ENCODE peak calls at places on chromosome 17, in six cellular contexts. Y, I, R, N, Q and X are unnamed samples.

GRCh38 chr17:64507418-64507766 is 615 bp downstream of the CEP95 start:
- DNase-seq in Y (no peak), I (peak; percentile 77), R (peak; percentile 58), N (peak; percentile 15), Q (no peak), X (peak; percentile 58)

GRCh38 chr17:73011016-73011486 is 81.4 kb downstream of the SLC39A11 start:
- DNase-seq in Y (no peak), I (no peak), R (no peak), N (no peak), Q (no peak), X (no peak)

GRCh38 chr17:38605230-38605851 is 411 bp downstream of the SRCIN1 start:
- DNase-seq in Y (no peak), I (no peak), R (no peak), N (no peak), Q (no peak), X (no peak)

GRCh38 chr17:2171725-2172446 is 117.0 kb downstream of the HIC1 start:
- DNase-seq in Y (no peak), I (peak; percentile 99), R (no peak), N (peak; percentile 84), Q (peak; percentile 74), X (no peak)

GRCh38 chr17:48915459-48916282 is 7.5 kb downstream of the UBE2Z start:
- DNase-seq in Y (no peak), I (peak; percentile 85), R (peak; percentile 76), N (no peak), Q (peak; percentile 31), X (peak; percentile 79)

GRCh38 chr17:66458782-66459181 is 156.4 kb downstream of the PRKCA start:
- DNase-seq in Y (no peak), I (no peak), R (no peak), N (no peak), Q (no peak), X (no peak)

GRCh38 chr17:39624313-39624712 is 2.4 kb upstream of the PPP1R1B start:
- DNase-seq in Y (no peak), I (no peak), R (no peak), N (no peak), Q (no peak), X (no peak)

GRCh38 chr17:42554250-42555121 is 1.8 kb downstream of the HSD17B1 start:
- DNase-seq in Y (peak; percentile 73), I (peak; percentile 84), R (peak; percentile 90), N (peak; percentile 78), Q (peak; percentile 88), X (peak; percentile 90)

GRCh38 chr17:27421111-27421510 is 35.1 kb upstream of the KSR1 start:
- DNase-seq in Y (no peak), I (no peak), R (no peak), N (no peak), Q (no peak), X (no peak)

GRCh38 chr17:64028874-64029464 is 8.5 kb upstream of the ICAM2 start:
- DNase-seq in Y (peak; percentile 41), I (peak; percentile 66), R (peak; percentile 72), N (peak; percentile 26), Q (peak; percentile 77), X (peak; percentile 87)

GRCh38 chr17:42740699-42741098 is 4.1 kb downstream of the EZH1 start:
- DNase-seq in Y (no peak), I (no peak), R (no peak), N (no peak), Q (no peak), X (no peak)

GRCh38 chr17:32755045-32755805 is 121.7 kb downstream of the MYO1D start:
- DNase-seq in Y (no peak), I (peak; percentile 81), R (peak; percentile 34), N (no peak), Q (no peak), X (no peak)

GRCh38 chr17:32757963-32758362 is 119.0 kb downstream of the MYO1D start:
- DNase-seq in Y (no peak), I (peak; percentile 4), R (no peak), N (no peak), Q (no peak), X (no peak)

GRCh38 chr17:32747856-32748255 is 129.1 kb downstream of the MYO1D start:
- DNase-seq in Y (no peak), I (no peak), R (no peak), N (no peak), Q (no peak), X (no peak)

GRCh38 chr17:32756696-32757095 is 120.2 kb downstream of the MYO1D start:
- DNase-seq in Y (no peak), I (no peak), R (no peak), N (no peak), Q (no peak), X (no peak)

DNA sequence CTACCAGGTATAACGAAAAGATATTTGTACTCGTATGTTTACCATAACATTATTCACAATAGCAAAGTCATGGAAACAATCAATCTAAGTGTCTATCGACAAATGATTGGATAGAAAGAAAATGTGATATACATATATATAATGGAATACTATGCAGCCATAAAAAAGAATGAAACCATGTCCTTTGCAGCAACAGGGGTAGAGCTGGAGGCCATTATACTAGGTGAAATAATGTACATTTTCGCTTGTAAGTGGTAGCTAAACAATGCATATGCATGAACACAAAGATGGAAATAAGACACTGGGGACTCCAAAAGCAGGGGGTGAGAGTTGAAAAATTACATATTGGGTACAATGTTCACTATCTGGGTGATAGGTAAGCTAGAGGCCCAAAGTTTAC is 124.0 kb downstream of the MYO1D start:
- DNase-seq in Y (no peak), I (no peak), R (no peak), N (no peak), Q (no peak), X (no peak)
- TF ChIP-seq CTCF in Y (no peak), I (no peak), R (no peak), N (no peak), Q (no peak), X (no peak)

DNA sequence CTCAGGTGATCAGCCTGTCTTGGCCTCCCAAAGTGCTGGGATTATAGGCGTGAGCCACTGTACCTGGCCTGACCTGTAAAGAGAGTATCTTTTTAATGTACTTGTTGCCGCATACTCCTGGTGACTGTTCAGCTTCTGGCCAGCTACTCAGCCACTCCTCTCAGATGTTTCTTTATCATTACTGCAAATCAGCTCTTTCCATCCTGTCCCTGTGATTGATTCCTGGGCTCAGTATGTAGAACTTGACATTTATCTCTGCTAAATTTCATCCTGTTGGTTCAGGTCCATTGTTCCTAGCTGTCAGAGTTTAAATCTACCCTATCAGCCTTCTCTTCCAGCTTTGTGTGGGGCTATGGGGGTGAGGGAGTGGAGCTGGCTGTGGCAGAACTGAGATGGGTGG is 211.5 kb upstream of the ASIC2 start:
- DNase-seq in Y (no peak), I (no peak), R (no peak), N (no peak), Q (no peak), X (no peak)
- TF ChIP-seq CTCF in Y (no peak), I (no peak), R (no peak), N (no peak), Q (no peak), X (no peak)

DNA sequence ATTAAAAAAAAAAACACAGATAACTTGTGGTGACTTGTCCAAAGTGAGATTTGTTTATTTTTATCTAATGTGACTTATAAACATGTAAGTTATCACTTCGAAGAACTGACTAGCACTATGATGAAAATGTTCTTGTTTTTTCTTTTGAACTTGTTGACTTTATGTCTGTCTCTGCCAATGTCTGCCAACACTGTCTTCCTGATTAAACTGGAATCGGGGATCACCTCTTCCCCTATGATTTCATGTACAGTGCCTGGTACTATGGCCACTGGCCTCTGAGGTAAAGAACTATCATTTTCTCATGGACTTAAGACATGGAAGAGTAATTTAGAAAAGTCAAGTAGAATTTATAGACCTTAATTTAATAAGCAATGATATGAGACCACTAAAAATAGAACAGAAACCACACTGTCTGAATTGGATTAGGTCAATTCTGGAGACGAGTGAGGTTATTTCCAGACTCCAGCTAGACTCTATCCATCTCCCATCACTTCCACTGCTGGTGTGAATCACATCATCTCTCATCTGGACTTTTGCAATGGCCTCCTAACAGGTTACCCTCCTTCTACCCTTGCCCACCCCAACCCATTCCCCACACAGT is 8.9 kb downstream of the C17orf78 start:
- DNase-seq in Y (no peak), I (no peak), R (no peak), N (no peak), Q (no peak), X (no peak)
- TF ChIP-seq CTCF in Y (no peak), I (no peak), R (no peak), N (no peak), Q (no peak), X (no peak)

GRCh38 chr17:70624208-70624607 is 454.9 kb downstream of the KCNJ2 start:
- DNase-seq in Y (no peak), I (no peak), R (no peak), N (no peak), Q (no peak), X (no peak)

DNA sequence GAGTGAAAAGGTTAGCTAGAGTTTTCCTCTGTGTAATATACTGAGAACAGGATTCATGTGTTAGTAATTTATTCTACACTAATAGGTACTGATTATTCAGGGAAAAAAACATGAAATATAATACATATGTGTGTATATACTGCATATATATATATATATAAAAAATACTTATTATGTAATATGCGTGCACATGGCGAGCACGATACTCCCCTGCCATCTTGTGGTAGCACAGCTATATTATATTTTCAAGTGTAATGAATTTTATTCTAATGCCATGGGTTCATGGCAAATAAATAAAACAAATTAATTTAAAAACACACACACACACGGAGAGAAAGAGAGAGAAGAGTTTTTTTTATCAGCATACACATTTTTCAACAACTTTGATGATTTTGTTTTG is 460.6 kb downstream of the KCNJ2 start:
- DNase-seq in Y (no peak), I (no peak), R (no peak), N (no peak), Q (no peak), X (peak; percentile 4)
- TF ChIP-seq CTCF in Y (peak; percentile 11), I (peak; percentile 24), R (peak; percentile 19), N (no peak), Q (no peak), X (no peak)

GRCh38 chr17:78289004-78289403 is 57.6 kb downstream of the TMEM235 start:
- DNase-seq in Y (no peak), I (no peak), R (no peak), N (no peak), Q (no peak), X (no peak)
- TF ChIP-seq CTCF in Y (no peak), I (no peak), R (no peak), N (no peak), Q (no peak), X (no peak)

DNA sequence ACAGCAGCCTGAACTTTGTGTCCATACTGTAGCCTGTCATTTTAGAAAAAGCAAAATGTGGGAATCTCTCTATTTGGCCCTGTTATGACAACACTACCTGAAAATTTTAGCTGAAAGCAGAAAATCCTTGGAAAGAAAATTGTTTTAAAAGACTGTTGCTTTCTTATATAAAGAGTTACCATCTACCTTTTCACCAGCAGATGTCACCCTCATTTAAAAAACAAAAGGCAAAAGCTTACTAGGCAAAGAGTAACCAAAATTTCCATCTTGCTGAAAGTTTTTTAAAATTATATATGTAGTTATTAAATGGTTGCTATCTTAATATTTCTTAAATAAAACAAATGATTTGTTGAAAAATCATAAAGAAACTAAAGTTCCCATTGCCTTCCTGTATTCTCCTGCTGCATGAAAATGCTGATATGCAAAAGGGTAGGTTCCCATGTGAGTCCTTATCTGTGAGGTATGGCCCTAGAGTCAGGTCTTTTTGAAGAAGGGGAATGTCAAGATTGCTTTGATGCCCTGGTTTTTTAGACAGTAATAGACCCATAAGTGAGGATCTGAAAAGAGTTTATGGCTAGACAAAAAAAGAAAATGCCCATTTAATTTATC is 61.0 kb downstream of the TNRC6C start:
- DNase-seq in Y (no peak), I (peak; percentile 66), R (no peak), N (no peak), Q (no peak), X (no peak)
- TF ChIP-seq CTCF in Y (peak; percentile 63), I (peak; percentile 54), R (peak; percentile 44), N (peak; percentile 55), Q (peak; percentile 33), X (peak; percentile 72)